ENCODE peak calls at places on chromosomes 12 and 14, in eight cellular contexts. One of them, this sample, is unnamed.

GRCh38 chr12:106954462-106955376 is 988 bp upstream of the TMEM263 start:
- DNase-seq in upper lobe of right lung: peak
- DNase-seq in iris pigment epithelial cell: peak
- DNase-seq in GM04504: no peak
- DNase-seq in C1 segment of cervical spinal cord: peak
- DNase-seq in fibroblast of pulmonary artery: peak
- DNase-seq in SK-N-DZ: peak
- DNase-seq in fibroblast of the aortic adventitia: no peak
- DNase-seq in this sample: no peak

GRCh38 chr14:77059276-77059934 is 30.9 kb upstream of the IRF2BPL start:
- DNase-seq in upper lobe of right lung: no peak
- DNase-seq in iris pigment epithelial cell: peak
- DNase-seq in GM04504: peak
- DNase-seq in C1 segment of cervical spinal cord: no peak
- DNase-seq in fibroblast of pulmonary artery: peak
- DNase-seq in SK-N-DZ: peak
- DNase-seq in fibroblast of the aortic adventitia: peak
- DNase-seq in this sample: no peak

GRCh38 chr12:85310456-85311076 is 30.5 kb downstream of the ALX1 start:
- DNase-seq in upper lobe of right lung: no peak
- DNase-seq in iris pigment epithelial cell: peak
- DNase-seq in GM04504: no peak
- DNase-seq in C1 segment of cervical spinal cord: no peak
- DNase-seq in fibroblast of pulmonary artery: peak
- DNase-seq in SK-N-DZ: peak
- DNase-seq in fibroblast of the aortic adventitia: peak
- DNase-seq in this sample: no peak

GRCh38 chr14:28467611-28468010 is 299.0 kb upstream of the FOXG1 start:
- DNase-seq in upper lobe of right lung: no peak
- DNase-seq in iris pigment epithelial cell: no peak
- DNase-seq in GM04504: no peak
- DNase-seq in C1 segment of cervical spinal cord: no peak
- DNase-seq in fibroblast of pulmonary artery: no peak
- DNase-seq in SK-N-DZ: no peak
- DNase-seq in fibroblast of the aortic adventitia: no peak
- DNase-seq in this sample: no peak

GRCh38 chr14:95320076-95320895 is 578 bp upstream of the CLMN start:
- DNase-seq in upper lobe of right lung: no peak
- DNase-seq in iris pigment epithelial cell: no peak
- DNase-seq in GM04504: no peak
- DNase-seq in C1 segment of cervical spinal cord: no peak
- DNase-seq in fibroblast of pulmonary artery: no peak
- DNase-seq in SK-N-DZ: no peak
- DNase-seq in fibroblast of the aortic adventitia: no peak
- DNase-seq in this sample: no peak

GRCh38 chr12:110913119-110914056 is 7.0 kb downstream of the MYL2 start:
- DNase-seq in upper lobe of right lung: no peak
- DNase-seq in iris pigment epithelial cell: no peak
- DNase-seq in GM04504: no peak
- DNase-seq in C1 segment of cervical spinal cord: no peak
- DNase-seq in fibroblast of pulmonary artery: no peak
- DNase-seq in SK-N-DZ: no peak
- DNase-seq in fibroblast of the aortic adventitia: no peak
- DNase-seq in this sample: peak

GRCh38 chr12:53664191-53664590 is 11.7 kb downstream of the ATP5MC2 start:
- DNase-seq in upper lobe of right lung: no peak
- DNase-seq in iris pigment epithelial cell: no peak
- DNase-seq in GM04504: no peak
- DNase-seq in C1 segment of cervical spinal cord: no peak
- DNase-seq in fibroblast of pulmonary artery: no peak
- DNase-seq in SK-N-DZ: no peak
- DNase-seq in fibroblast of the aortic adventitia: no peak
- DNase-seq in this sample: no peak

GRCh38 chr14:40394634-40395340 is 962.6 kb upstream of the FBXO33 start:
- DNase-seq in upper lobe of right lung: no peak
- DNase-seq in iris pigment epithelial cell: no peak
- DNase-seq in GM04504: no peak
- DNase-seq in C1 segment of cervical spinal cord: no peak
- DNase-seq in fibroblast of pulmonary artery: peak
- DNase-seq in SK-N-DZ: no peak
- DNase-seq in fibroblast of the aortic adventitia: no peak
- DNase-seq in this sample: no peak

GRCh38 chr12:1540690-1541089 is 53.7 kb downstream of the FBXL14 start:
- DNase-seq in upper lobe of right lung: no peak
- DNase-seq in iris pigment epithelial cell: no peak
- DNase-seq in GM04504: no peak
- DNase-seq in C1 segment of cervical spinal cord: no peak
- DNase-seq in fibroblast of pulmonary artery: no peak
- DNase-seq in SK-N-DZ: no peak
- DNase-seq in fibroblast of the aortic adventitia: peak
- DNase-seq in this sample: no peak

GRCh38 chr14:53389207-53389606 is 236.1 kb upstream of the DDHD1 start:
- DNase-seq in upper lobe of right lung: no peak
- DNase-seq in iris pigment epithelial cell: peak
- DNase-seq in GM04504: no peak
- DNase-seq in C1 segment of cervical spinal cord: no peak
- DNase-seq in fibroblast of pulmonary artery: peak
- DNase-seq in SK-N-DZ: no peak
- DNase-seq in fibroblast of the aortic adventitia: peak
- DNase-seq in this sample: no peak

GRCh38 chr14:62468946-62469345 is 576.3 kb downstream of the KCNH5 start:
- DNase-seq in upper lobe of right lung: no peak
- DNase-seq in iris pigment epithelial cell: no peak
- DNase-seq in GM04504: no peak
- DNase-seq in C1 segment of cervical spinal cord: no peak
- DNase-seq in fibroblast of pulmonary artery: no peak
- DNase-seq in SK-N-DZ: no peak
- DNase-seq in fibroblast of the aortic adventitia: no peak
- DNase-seq in this sample: no peak

GRCh38 chr12:126558219-126558618 is 1493.0 kb downstream of the AACS start:
- DNase-seq in upper lobe of right lung: no peak
- DNase-seq in iris pigment epithelial cell: no peak
- DNase-seq in GM04504: no peak
- DNase-seq in C1 segment of cervical spinal cord: no peak
- DNase-seq in fibroblast of pulmonary artery: no peak
- DNase-seq in SK-N-DZ: no peak
- DNase-seq in fibroblast of the aortic adventitia: no peak
- DNase-seq in this sample: no peak

GRCh38 chr12:114834621-114835020 is 150.6 kb upstream of the TBX3 start:
- DNase-seq in upper lobe of right lung: no peak
- DNase-seq in iris pigment epithelial cell: peak
- DNase-seq in GM04504: no peak
- DNase-seq in C1 segment of cervical spinal cord: no peak
- DNase-seq in fibroblast of pulmonary artery: peak
- DNase-seq in SK-N-DZ: no peak
- DNase-seq in fibroblast of the aortic adventitia: peak
- DNase-seq in this sample: no peak

GRCh38 chr12:28872654-28873268 is 276.3 kb upstream of the FAR2 start:
- DNase-seq in upper lobe of right lung: no peak
- DNase-seq in iris pigment epithelial cell: peak
- DNase-seq in GM04504: peak
- DNase-seq in C1 segment of cervical spinal cord: no peak
- DNase-seq in fibroblast of pulmonary artery: peak
- DNase-seq in SK-N-DZ: peak
- DNase-seq in fibroblast of the aortic adventitia: peak
- DNase-seq in this sample: no peak

GRCh38 chr12:27970391-27970980 is 2.0 kb downstream of the PTHLH start:
- DNase-seq in upper lobe of right lung: no peak
- DNase-seq in iris pigment epithelial cell: peak
- DNase-seq in GM04504: no peak
- DNase-seq in C1 segment of cervical spinal cord: no peak
- DNase-seq in fibroblast of pulmonary artery: no peak
- DNase-seq in SK-N-DZ: no peak
- DNase-seq in fibroblast of the aortic adventitia: peak
- DNase-seq in this sample: no peak

GRCh38 chr12:5499566-5500325 is 67.8 kb downstream of the NTF3 start:
- DNase-seq in upper lobe of right lung: no peak
- DNase-seq in iris pigment epithelial cell: peak
- DNase-seq in GM04504: peak
- DNase-seq in C1 segment of cervical spinal cord: no peak
- DNase-seq in fibroblast of pulmonary artery: no peak
- DNase-seq in SK-N-DZ: no peak
- DNase-seq in fibroblast of the aortic adventitia: no peak
- DNase-seq in this sample: no peak

GRCh38 chr12:111271674-111272418 is 97.0 kb downstream of the PHETA1 start:
- DNase-seq in upper lobe of right lung: no peak
- DNase-seq in iris pigment epithelial cell: no peak
- DNase-seq in GM04504: no peak
- DNase-seq in C1 segment of cervical spinal cord: no peak
- DNase-seq in fibroblast of pulmonary artery: no peak
- DNase-seq in SK-N-DZ: no peak
- DNase-seq in fibroblast of the aortic adventitia: peak
- DNase-seq in this sample: no peak

GRCh38 chr14:54475911-54476310 is 12.9 kb downstream of the GMFB start:
- DNase-seq in upper lobe of right lung: no peak
- DNase-seq in iris pigment epithelial cell: no peak
- DNase-seq in GM04504: no peak
- DNase-seq in C1 segment of cervical spinal cord: no peak
- DNase-seq in fibroblast of pulmonary artery: no peak
- DNase-seq in SK-N-DZ: no peak
- DNase-seq in fibroblast of the aortic adventitia: no peak
- DNase-seq in this sample: no peak

GRCh38 chr12:109557809-109558208 is 15.5 kb downstream of the MMAB start:
- DNase-seq in upper lobe of right lung: no peak
- DNase-seq in iris pigment epithelial cell: no peak
- DNase-seq in GM04504: no peak
- DNase-seq in C1 segment of cervical spinal cord: no peak
- DNase-seq in fibroblast of pulmonary artery: no peak
- DNase-seq in SK-N-DZ: no peak
- DNase-seq in fibroblast of the aortic adventitia: no peak
- DNase-seq in this sample: no peak

GRCh38 chr14:80403036-80403435 is 191.7 kb upstream of the DIO2 start:
- DNase-seq in upper lobe of right lung: no peak
- DNase-seq in iris pigment epithelial cell: no peak
- DNase-seq in GM04504: no peak
- DNase-seq in C1 segment of cervical spinal cord: no peak
- DNase-seq in fibroblast of pulmonary artery: no peak
- DNase-seq in SK-N-DZ: no peak
- DNase-seq in fibroblast of the aortic adventitia: no peak
- DNase-seq in this sample: no peak

GRCh38 chr14:74841230-74842207 is 34.4 kb downstream of the PROX2 start:
- DNase-seq in upper lobe of right lung: no peak
- DNase-seq in iris pigment epithelial cell: no peak
- DNase-seq in GM04504: no peak
- DNase-seq in C1 segment of cervical spinal cord: no peak
- DNase-seq in fibroblast of pulmonary artery: no peak
- DNase-seq in SK-N-DZ: no peak
- DNase-seq in fibroblast of the aortic adventitia: no peak
- DNase-seq in this sample: peak

GRCh38 chr12:27595231-27595642 is 71.2 kb downstream of the PPFIBP1 start:
- DNase-seq in upper lobe of right lung: no peak
- DNase-seq in iris pigment epithelial cell: peak
- DNase-seq in GM04504: peak
- DNase-seq in C1 segment of cervical spinal cord: no peak
- DNase-seq in fibroblast of pulmonary artery: peak
- DNase-seq in SK-N-DZ: peak
- DNase-seq in fibroblast of the aortic adventitia: peak
- DNase-seq in this sample: no peak

GRCh38 chr12:3207858-3208257 is 130.7 kb downstream of the TSPAN9 start:
- DNase-seq in upper lobe of right lung: no peak
- DNase-seq in iris pigment epithelial cell: no peak
- DNase-seq in GM04504: no peak
- DNase-seq in C1 segment of cervical spinal cord: peak
- DNase-seq in fibroblast of pulmonary artery: no peak
- DNase-seq in SK-N-DZ: no peak
- DNase-seq in fibroblast of the aortic adventitia: no peak
- DNase-seq in this sample: no peak

GRCh38 chr14:38238881-38239280 is 17.0 kb downstream of the CLEC14A start:
- DNase-seq in upper lobe of right lung: no peak
- DNase-seq in iris pigment epithelial cell: no peak
- DNase-seq in GM04504: no peak
- DNase-seq in C1 segment of cervical spinal cord: no peak
- DNase-seq in fibroblast of pulmonary artery: no peak
- DNase-seq in SK-N-DZ: no peak
- DNase-seq in fibroblast of the aortic adventitia: no peak
- DNase-seq in this sample: no peak

GRCh38 chr12:122835693-122836026 is 403 bp downstream of the HIP1R start:
- DNase-seq in upper lobe of right lung: no peak
- DNase-seq in iris pigment epithelial cell: no peak
- DNase-seq in GM04504: no peak
- DNase-seq in C1 segment of cervical spinal cord: no peak
- DNase-seq in fibroblast of pulmonary artery: no peak
- DNase-seq in SK-N-DZ: no peak
- DNase-seq in fibroblast of the aortic adventitia: no peak
- DNase-seq in this sample: no peak

GRCh38 chr12:25708661-25709060 is 155.6 kb upstream of the LMNTD1 start:
- DNase-seq in upper lobe of right lung: no peak
- DNase-seq in iris pigment epithelial cell: peak
- DNase-seq in GM04504: no peak
- DNase-seq in C1 segment of cervical spinal cord: no peak
- DNase-seq in fibroblast of pulmonary artery: peak
- DNase-seq in SK-N-DZ: no peak
- DNase-seq in fibroblast of the aortic adventitia: no peak
- DNase-seq in this sample: no peak

GRCh38 chr12:132734206-132734605 is 23.6 kb downstream of the PGAM5 start:
- DNase-seq in upper lobe of right lung: no peak
- DNase-seq in iris pigment epithelial cell: no peak
- DNase-seq in GM04504: no peak
- DNase-seq in C1 segment of cervical spinal cord: no peak
- DNase-seq in fibroblast of pulmonary artery: no peak
- DNase-seq in SK-N-DZ: no peak
- DNase-seq in fibroblast of the aortic adventitia: no peak
- DNase-seq in this sample: no peak

This sample was measured in SIG-M5.